ENCODE peak calls at places on chromosomes 1 and 21, in six cellular contexts. X is kidney, B is hepatic stellate cell, F is left cardiac atrium, O is AG09309, L is HepG2. P is an unnamed sample.
A peak's percentile ranks its signal among the peaks of the same experiment; 100 is the strongest.

GRCh38 chr1:2566106-2567045 is 10.2 kb downstream of the TNFRSF14 start:
- DNase-seq in F (no peak), X (peak; percentile 83), B (no peak), O (no peak), L (no peak), P (no peak)

GRCh38 chr21:15775981-15776380 is 46.2 kb downstream of the USP25 start:
- DNase-seq in B (peak; percentile 4), O (peak; percentile 82), L (no peak), X (no peak), F (no peak), P (no peak)

GRCh38 chr1:221839794-221840395 is 98.0 kb upstream of the DUSP10 start:
- DNase-seq in L (peak; percentile 26), X (peak; percentile 73), O (peak; percentile 59), F (peak; percentile 76), B (no peak), P (no peak)

GRCh38 chr1:21901986-21902377 is 35.1 kb downstream of the HSPG2 start:
- DNase-seq in B (no peak), L (no peak), O (no peak), X (no peak), F (no peak), P (no peak)

GRCh38 chr1:98903726-98904125 is 100.9 kb downstream of the PLPPR5 start:
- DNase-seq in L (no peak), F (no peak), X (no peak), O (no peak), B (no peak), P (no peak)

GRCh38 chr1:247588060-247588459 is at the start of gene OR2G2:
- DNase-seq in B (no peak), O (no peak), L (no peak), F (no peak), X (no peak), P (no peak)

GRCh38 chr1:225425211-225425786 is 2.5 kb downstream of the LBR start:
- DNase-seq in B (peak; percentile 38), O (no peak), F (no peak), L (no peak), X (no peak), P (peak; percentile 36)

GRCh38 chr1:53637726-53638640 is 101.0 kb downstream of the GLIS1 start:
- DNase-seq in O (no peak), F (no peak), L (no peak), B (no peak), X (peak; percentile 49), P (no peak)

GRCh38 chr21:45590246-45590725 is 48.0 kb upstream of the SLC19A1 start:
- DNase-seq in O (no peak), F (peak; percentile 79), X (peak; percentile 92), B (peak; percentile 36), L (no peak), P (no peak)

GRCh38 chr1:206685749-206686485 is 1.2 kb downstream of the MAPKAPK2 start:
- DNase-seq in F (peak; percentile 69), B (peak; percentile 80), O (no peak), X (peak; percentile 89), L (peak; percentile 54), P (peak; percentile 47)

GRCh38 chr1:17819129-17819802 is 64.1 kb downstream of the ACTL8 start:
- DNase-seq in O (no peak), B (no peak), F (peak; percentile 49), L (no peak), X (no peak), P (no peak)

GRCh38 chr1:200226268-200226968 is 183.4 kb downstream of the ZNF281 start:
- DNase-seq in F (no peak), O (no peak), B (no peak), X (no peak), L (no peak), P (no peak)

GRCh38 chr21:26148071-26148470 is 22.5 kb downstream of the APP start:
- DNase-seq in O (no peak), L (no peak), B (peak; percentile 55), X (peak; percentile 75), F (no peak), P (no peak)

GRCh38 chr21:28135646-28136045 is 857.0 kb downstream of the LTN1 start:
- DNase-seq in F (no peak), O (no peak), L (no peak), X (no peak), B (no peak), P (no peak)

GRCh38 chr1:209895709-209896108 is 42.3 kb upstream of the SYT14 start:
- DNase-seq in X (no peak), B (no peak), O (peak; percentile 38), L (no peak), F (no peak), P (no peak)

GRCh38 chr1:241857131-241857530 is 9.1 kb downstream of the EXO1 start:
- DNase-seq in B (no peak), X (no peak), L (no peak), O (no peak), F (no peak), P (no peak)

GRCh38 chr1:242017580-242018233 is 18.8 kb upstream of the MAP1LC3C start:
- DNase-seq in B (peak; percentile 48), F (peak; percentile 42), X (no peak), O (no peak), L (peak; percentile 47), P (peak; percentile 73)

GRCh38 chr1:156740307-156740678 is 595 bp downstream of the MRPL24 start:
- DNase-seq in F (no peak), B (no peak), L (no peak), O (no peak), X (no peak), P (peak; percentile 78)

GRCh38 chr1:114510235-114511047 is 562 bp downstream of the TRIM33 start:
- DNase-seq in O (no peak), B (peak; percentile 68), F (peak; percentile 52), L (no peak), X (peak; percentile 89), P (peak; percentile 53)

GRCh38 chr1:56811331-56811730 is 7.9 kb downstream of the FYB2 start:
- DNase-seq in L (no peak), F (no peak), B (no peak), X (no peak), O (no peak), P (no peak)

GRCh38 chr1:27971674-27972073 is 11.9 kb downstream of the XKR8 start:
- DNase-seq in O (no peak), B (no peak), X (no peak), F (no peak), L (no peak), P (no peak)

GRCh38 chr1:44941424-44942324 is 44.7 kb downstream of the EIF2B3 start:
- DNase-seq in O (no peak), F (no peak), L (no peak), X (no peak), B (no peak), P (no peak)